ENCODE peak calls at places on chromosomes 6 and 20, in ten cellular contexts. W, E, I, B, M, D, K, R, G and Q are unnamed samples.

GRCh38 chr6:127185410-127185809 is 66.9 kb downstream of the RSPO3 start:
- DNase-seq in E (no peak), W (no peak), K (no peak), G (no peak), R (no peak), B (no peak), M (no peak), D (no peak), I (no peak), Q (no peak)

GRCh38 chr20:60695223-60695622 is 556.8 kb upstream of the CDH4 start:
- DNase-seq in E (peak), W (peak), M (peak), I (no peak), D (no peak), G (no peak), K (no peak), R (no peak), B (no peak), Q (no peak)

GRCh38 chr6:125939796-125940195 is 16.8 kb upstream of the HINT3 start:
- DNase-seq in E (no peak), G (no peak), M (no peak), W (no peak), D (no peak), I (no peak), R (no peak), B (no peak), K (no peak), Q (no peak)

GRCh38 chr20:3652646-3653596 is 10.3 kb downstream of the GFRA4 start:
- DNase-seq in E (no peak), K (no peak), G (no peak), W (no peak), D (no peak), I (no peak), B (no peak), R (no peak), M (no peak), Q (no peak)

GRCh38 chr6:71072508-71072907 is 115.6 kb upstream of the B3GAT2 start:
- DNase-seq in W (no peak), E (no peak), B (no peak), D (no peak), M (no peak), I (no peak), R (no peak), G (no peak), K (no peak), Q (no peak)

GRCh38 chr6:36054965-36055364 is 27.4 kb downstream of the MAPK14 start:
- DNase-seq in G (no peak), R (no peak), W (no peak), B (no peak), D (no peak), I (no peak), K (no peak), M (no peak), E (no peak), Q (no peak)

GRCh38 chr6:104638841-104639290 is 220.9 kb downstream of the HACE1 start:
- DNase-seq in M (no peak), E (no peak), W (no peak), I (peak), R (no peak), G (no peak), K (no peak), B (no peak), D (no peak), Q (no peak)

GRCh38 chr6:17429381-17430061 is 36.1 kb downstream of the CAP2 start:
- DNase-seq in W (no peak), G (no peak), M (no peak), R (no peak), K (no peak), B (no peak), D (no peak), I (no peak), E (no peak), Q (peak)